ENCODE peak calls at places on chromosomes 11 and 22, in seven cellular contexts. U, P, F, N, C, S and R are unnamed samples.

GRCh38 chr11:131815631-131816030 is 445.2 kb downstream of the NTM start:
- DNase-seq in U (no peak), P (no peak), F (no peak), N (no peak), C (peak), S (no peak), R (peak)

GRCh38 chr11:6498121-6498520 is 1.0 kb downstream of the DNHD1 start:
- DNase-seq in U (no peak), P (no peak), F (peak), N (peak), C (no peak), S (no peak), R (no peak)

GRCh38 chr11:110919241-110919893 is 207.1 kb upstream of the ARHGAP20 start:
- DNase-seq in U (no peak), P (no peak), F (no peak), N (no peak), C (no peak), S (no peak), R (no peak)

GRCh38 chr22:28541137-28541536 is 138.5 kb downstream of the TTC28 start:
- DNase-seq in U (no peak), P (no peak), F (no peak), N (no peak), C (peak), S (no peak), R (no peak)

GRCh38 chr11:32448232-32448631 is 12.9 kb upstream of the WT1 start:
- DNase-seq in U (no peak), P (no peak), F (no peak), N (peak), C (peak), S (no peak), R (no peak)

GRCh38 chr11:125987066-125987641 is 41.3 kb downstream of the VSIG10L2 start:
- DNase-seq in U (no peak), P (no peak), F (no peak), N (no peak), C (no peak), S (no peak), R (no peak)

GRCh38 chr11:124535552-124536232 is 7.8 kb downstream of the OR8B12 start:
- DNase-seq in U (no peak), P (no peak), F (no peak), N (peak), C (no peak), S (no peak), R (no peak)

GRCh38 chr22:48742556-48743343 is 1084.9 kb downstream of the BRD1 start:
- DNase-seq in U (no peak), P (no peak), F (no peak), N (no peak), C (no peak), S (no peak), R (no peak)

DNA sequence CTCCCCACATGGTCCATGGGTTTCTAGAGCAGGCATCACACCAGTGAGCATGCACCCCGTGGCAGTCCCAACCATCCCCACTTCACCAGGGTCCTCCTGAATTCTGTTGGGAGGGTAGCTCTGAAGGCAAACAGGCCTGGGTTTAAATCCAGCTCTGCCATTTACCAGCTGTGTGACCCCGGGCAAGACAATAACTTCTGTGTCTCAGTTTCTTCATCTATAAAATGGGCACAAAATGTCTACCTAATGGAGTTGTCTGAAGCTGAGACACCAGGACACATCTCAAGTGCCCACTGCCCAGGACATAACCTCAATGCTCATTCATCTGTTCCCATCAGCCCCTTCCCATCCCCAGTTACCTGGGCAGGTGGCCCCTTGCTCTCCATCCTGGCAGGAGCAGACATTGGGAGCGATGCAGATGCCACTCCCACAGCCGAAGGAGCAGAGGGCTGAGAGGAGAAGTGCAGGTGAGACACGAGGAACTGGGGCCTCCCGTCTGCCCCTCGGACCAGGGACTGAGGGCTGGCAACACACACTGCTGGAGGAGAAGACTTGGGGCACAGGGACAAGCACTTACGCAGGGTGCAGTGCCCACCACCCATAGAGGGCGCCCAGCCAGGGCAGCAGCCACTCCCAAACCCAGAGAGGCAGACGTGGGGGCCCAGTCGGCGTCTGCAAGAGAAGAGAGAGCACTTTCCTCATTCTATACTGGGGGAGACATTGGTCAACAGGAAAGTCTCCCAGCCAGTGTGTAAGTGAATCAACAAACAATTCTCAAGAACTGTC is 4.0 kb downstream of the VWCE start:
- DNase-seq in U (no peak), P (no peak), F (no peak), N (no peak), C (no peak), S (no peak), R (no peak)
- H3K4me3 ChIP-seq in U (no peak), P (no peak), F (no peak), N (no peak), C (no peak), S (no peak), R (no peak)

DNA sequence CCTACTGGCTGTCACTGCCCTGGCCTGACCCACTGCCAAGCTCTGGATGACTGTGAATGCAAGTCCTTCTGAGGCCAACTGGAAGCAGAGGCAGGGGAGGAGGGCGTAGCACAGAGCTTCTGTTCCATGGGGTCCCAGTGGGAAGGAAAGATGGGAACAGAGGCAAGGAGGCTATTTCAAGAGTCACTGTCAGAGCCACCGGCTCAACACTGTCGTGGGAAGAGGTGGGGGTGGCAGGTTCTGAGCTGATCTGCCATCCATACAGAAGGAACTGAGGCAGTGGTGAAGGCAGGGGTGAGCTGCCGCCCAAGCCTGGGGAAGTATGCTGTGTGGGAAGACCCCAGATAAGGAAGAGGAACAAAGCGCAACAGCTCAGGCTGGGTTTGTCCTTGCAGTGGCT is 54.7 kb downstream of the SGSM3 start:
- DNase-seq in U (no peak), P (no peak), F (no peak), N (no peak), C (no peak), S (no peak), R (no peak)
- TF ChIP-seq CTCF in U (no peak), P (no peak), F (no peak), N (no peak), C (no peak), S (no peak), R (no peak)

GRCh38 chr11:13962198-13962561 is 343 bp upstream of the SPON1 start:
- DNase-seq in U (no peak), P (no peak), F (no peak), N (no peak), C (no peak), S (no peak), R (no peak)
- H3K4me3 ChIP-seq in U (no peak), P (peak), F (no peak), N (peak), C (peak), S (peak), R (peak)

GRCh38 chr11:45226901-45227300 is 59.2 kb downstream of the SYT13 start:
- DNase-seq in U (no peak), P (no peak), F (no peak), N (no peak), C (no peak), S (no peak), R (no peak)
- TF ChIP-seq CTCF in U (no peak), P (no peak), F (no peak), N (no peak), C (no peak), S (no peak), R (no peak)

DNA sequence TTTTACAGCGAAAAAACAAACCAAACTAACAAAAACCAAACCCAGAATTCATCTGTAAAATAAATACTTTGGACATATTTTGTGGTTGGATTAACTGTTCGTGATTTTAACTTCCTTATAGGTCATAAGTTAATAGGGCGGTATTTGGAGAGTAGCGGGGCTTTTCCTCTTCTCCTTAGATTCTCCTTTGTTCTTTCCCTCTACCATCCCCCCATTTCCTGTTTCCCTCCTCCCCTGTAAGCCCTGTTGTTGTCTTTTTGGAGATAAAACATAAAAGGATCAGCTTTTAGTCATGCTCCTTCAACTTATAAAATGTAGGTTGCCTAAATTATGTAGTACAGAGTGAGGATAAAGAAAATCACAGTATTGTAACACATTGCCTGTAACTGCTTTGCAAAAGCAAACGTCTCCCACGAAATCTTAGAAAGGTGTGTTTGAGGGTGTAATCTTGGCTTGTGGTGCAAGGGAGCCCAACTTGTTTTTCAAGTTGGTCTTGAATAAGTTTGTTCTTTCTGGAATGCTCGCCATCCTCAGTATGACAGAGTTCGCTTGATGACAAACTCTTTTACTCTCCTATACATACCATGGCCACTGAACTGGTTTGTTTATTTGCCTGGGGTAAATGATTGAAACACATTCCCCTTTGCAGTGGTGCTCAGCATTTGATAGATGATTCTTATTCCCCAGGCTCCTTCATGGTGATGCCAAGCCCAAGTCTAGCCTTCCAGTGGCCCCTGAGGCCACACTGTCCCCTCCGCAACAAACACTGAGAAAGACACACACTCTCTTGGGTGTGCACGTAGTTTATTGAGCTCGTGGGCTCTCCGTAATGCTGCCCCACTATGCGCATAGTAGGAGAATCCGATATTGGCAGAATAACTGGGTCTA is 49.4 kb downstream of the TEAD1 start:
- DNase-seq in U (peak), P (no peak), F (no peak), N (peak), C (no peak), S (no peak), R (no peak)
- H3K4me3 ChIP-seq in U (peak), P (no peak), F (no peak), N (no peak), C (peak), S (no peak), R (no peak)

DNA sequence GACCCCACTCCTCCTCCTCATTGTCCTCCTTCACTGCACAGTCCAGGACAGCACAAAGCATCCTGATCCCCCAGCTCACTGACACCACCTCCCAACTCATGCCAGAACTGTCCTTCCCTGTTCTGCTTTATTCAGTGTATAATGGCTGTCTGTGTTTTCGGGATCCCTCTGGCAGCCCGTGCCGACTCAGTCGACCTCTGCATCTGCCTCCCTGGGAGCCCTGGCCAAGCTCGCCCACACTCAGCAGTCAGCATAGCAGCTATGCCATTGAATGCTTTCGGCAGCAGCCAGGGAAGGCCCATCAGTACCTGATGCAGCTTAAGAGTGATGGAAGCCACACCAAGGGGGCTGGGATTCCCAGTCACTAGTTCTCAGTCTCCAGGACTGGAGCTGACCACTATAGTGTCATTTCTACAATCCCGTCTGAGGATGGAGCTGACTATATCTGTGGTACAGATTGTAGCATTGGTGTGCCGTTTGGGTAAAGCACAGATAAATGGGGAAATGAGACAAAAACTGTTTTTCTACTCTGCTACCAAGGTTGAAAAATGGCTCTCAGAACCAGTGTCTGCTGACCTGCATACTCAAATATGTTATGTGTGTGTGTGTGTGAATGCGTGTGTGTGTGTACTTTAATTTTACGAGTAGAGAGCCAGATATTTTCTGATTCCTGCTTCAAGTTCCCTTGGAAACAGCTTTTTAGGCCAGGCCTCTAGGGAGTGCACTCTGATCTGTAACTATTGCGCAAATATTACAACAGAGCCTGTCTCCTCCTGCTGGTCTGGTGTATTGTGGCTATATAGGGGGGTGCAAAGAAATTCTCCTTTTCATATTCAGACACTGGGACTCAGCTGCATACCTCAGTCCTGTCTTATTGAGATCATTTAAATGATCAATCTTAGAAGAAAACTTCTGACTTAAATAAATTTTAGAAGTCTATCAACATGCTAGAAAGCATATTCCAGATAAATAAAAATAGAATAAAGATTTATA is 78.8 kb upstream of the TOP3B start:
- DNase-seq in U (peak), P (no peak), F (peak), N (no peak), C (no peak), S (no peak), R (no peak)
- TF ChIP-seq CTCF in U (peak), P (peak), F (no peak), N (peak), C (no peak), S (no peak), R (peak)

DNA sequence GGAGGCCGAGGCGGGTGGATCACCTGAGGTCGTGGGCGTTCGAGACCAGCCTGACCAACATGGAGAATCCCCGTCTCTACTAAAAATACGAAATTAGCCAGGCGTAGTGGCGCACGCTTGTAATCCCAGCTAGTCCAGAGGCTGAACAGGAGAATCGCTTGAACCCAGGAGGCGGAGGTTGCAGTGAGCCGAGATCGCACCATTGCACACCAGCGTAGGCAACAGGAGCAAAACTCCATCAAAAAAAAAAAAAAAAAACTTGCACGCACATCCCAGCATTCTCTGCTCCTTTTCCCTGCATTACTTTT is 934 bp upstream of the ATL3 start:
- DNase-seq in U (no peak), P (no peak), F (no peak), N (no peak), C (no peak), S (no peak), R (no peak)
- H3K4me3 ChIP-seq in U (no peak), P (no peak), F (no peak), N (no peak), C (no peak), S (peak), R (no peak)

DNA sequence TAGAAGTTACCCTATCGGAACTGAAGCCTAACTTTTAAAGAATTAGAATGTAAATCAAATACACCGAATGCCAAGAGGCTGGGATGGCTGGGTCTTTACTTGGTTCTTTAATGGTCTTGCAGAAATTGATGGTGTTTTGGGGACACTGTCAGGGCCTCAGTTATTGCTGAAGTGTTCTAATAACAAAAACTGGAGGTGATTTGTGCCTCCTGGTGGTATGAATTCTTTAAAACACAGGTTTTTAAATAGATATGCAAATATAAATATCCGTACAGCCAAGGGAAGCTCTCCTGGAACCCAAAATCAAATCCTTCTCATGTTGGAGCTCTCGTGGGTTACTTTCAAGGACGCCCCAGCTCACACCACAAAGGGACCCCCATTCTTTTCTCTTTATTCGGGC is 19.3 kb upstream of the TMPRSS5 start:
- DNase-seq in U (no peak), P (no peak), F (no peak), N (no peak), C (no peak), S (no peak), R (no peak)
- TF ChIP-seq CTCF in U (no peak), P (no peak), F (peak), N (no peak), C (no peak), S (no peak), R (peak)

GRCh38 chr11:57530596-57531507 is at the start of gene TIMM10:
- DNase-seq in U (peak), P (peak), F (peak), N (peak), C (peak), S (peak), R (peak)

GRCh38 chr11:57530215-57530595 is 349 bp downstream of the TIMM10 start:
- DNase-seq in U (no peak), P (no peak), F (no peak), N (no peak), C (no peak), S (no peak), R (no peak)

GRCh38 chr11:57527056-57527631 is 3.4 kb downstream of the TIMM10 start:
- DNase-seq in U (peak), P (no peak), F (no peak), N (peak), C (peak), S (no peak), R (no peak)

GRCh38 chr11:57523419-57523818 is 7.1 kb downstream of the TIMM10 start:
- DNase-seq in U (no peak), P (no peak), F (no peak), N (no peak), C (no peak), S (no peak), R (no peak)

GRCh38 chr11:57529012-57529411 is 1.5 kb downstream of the TIMM10 start:
- DNase-seq in U (peak), P (no peak), F (no peak), N (no peak), C (no peak), S (no peak), R (no peak)
- H3K4me3 ChIP-seq in U (no peak), P (no peak), F (no peak), N (no peak), C (no peak), S (no peak), R (no peak)

DNA sequence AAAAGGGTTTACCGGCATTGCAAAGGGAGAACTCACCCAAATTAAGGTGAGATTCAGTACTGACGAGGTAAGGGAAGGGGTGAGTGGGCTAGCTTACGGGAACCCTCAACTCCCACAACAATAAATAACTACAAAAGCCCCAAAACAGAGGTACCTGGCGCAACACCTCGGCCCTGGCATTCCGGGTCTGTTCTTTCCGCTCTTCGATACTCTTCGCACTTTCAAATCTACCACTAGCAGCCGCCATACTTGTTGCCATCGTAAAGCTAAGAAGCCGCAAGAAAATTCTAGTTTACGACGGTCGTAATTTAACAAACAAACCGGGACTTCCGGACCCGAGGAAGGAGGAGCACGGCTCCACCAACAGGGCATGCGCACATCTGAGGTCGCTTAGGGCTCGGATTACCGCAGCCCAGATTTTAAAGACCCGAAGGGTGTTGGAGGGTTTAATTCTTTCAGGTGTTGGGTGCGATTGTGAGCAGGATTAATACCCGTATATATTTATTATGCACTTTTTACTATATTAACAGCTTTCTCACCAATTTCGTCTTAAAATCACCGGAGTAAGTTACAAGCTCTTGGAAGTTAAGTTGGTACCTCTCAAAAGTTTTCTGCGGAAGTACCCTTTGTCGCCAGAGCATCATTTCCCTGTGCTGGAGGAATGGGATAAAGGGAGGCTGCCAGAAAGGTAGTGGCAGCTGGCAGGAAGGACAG is at the start of gene CWF19L2:
- DNase-seq in U (peak), P (peak), F (peak), N (peak), C (peak), S (peak), R (peak)
- TF ChIP-seq CTCF in U (no peak), P (no peak), F (peak), N (no peak), C (peak), S (no peak), R (no peak)